ENCODE peak calls at places on chromosomes 13 and 19, in ten cellular contexts. H is heart left ventricle, B is fibroblast of villous mesenchyme, P is bronchial epithelial cell, R is neural crest cell, J is ovary, M is foreskin keratinocyte, D is progenitor cell of endocrine pancreas, V is activated B cell treated with CpG ODN at 0.5 μM for 24 hours, Q is BE2C. N is an unnamed sample.

GRCh38 chr13:27367570-27367969 is 56.8 kb upstream of the GTF3A start:
- DNase-seq in R (no peak), H (no peak), V (no peak), P (no peak), J (no peak), M (no peak), B (no peak), Q (no peak), D (no peak), N (no peak)

GRCh38 chr13:99231726-99232125 is 26.5 kb downstream of the GPR18 start:
- DNase-seq in Q (no peak), P (no peak), J (no peak), V (no peak), M (no peak), D (no peak), R (no peak), B (no peak), H (no peak), N (no peak)

GRCh38 chr13:26184791-26185250 is 37.3 kb downstream of the RNF6 start:
- DNase-seq in D (peak), B (peak), P (peak), V (peak), Q (peak), J (peak), M (peak), R (peak), H (peak), N (peak)

GRCh38 chr13:112468069-112468468 is 91.9 kb downstream of the SPACA7 start:
- DNase-seq in Q (no peak), H (no peak), J (no peak), V (no peak), B (no peak), D (no peak), R (no peak), M (no peak), P (no peak), N (no peak)

GRCh38 chr19:17681505-17682125 is 6.5 kb downstream of the UNC13A start:
- DNase-seq in P (no peak), B (peak), D (peak), R (peak), M (peak), Q (no peak), H (peak), J (peak), V (no peak), N (peak)

GRCh38 chr13:23022667-23023066 is 158.1 kb upstream of the SGCG start:
- DNase-seq in V (no peak), Q (no peak), H (no peak), J (no peak), M (no peak), B (no peak), D (no peak), R (no peak), P (no peak), N (no peak)

GRCh38 chr13:48235100-48235813 is 2.3 kb downstream of the ITM2B start:
- DNase-seq in J (no peak), P (peak), Q (peak), R (no peak), V (no peak), B (peak), M (peak), H (no peak), D (no peak), N (peak)

GRCh38 chr13:99926014-99926731 is 45.4 kb downstream of the ZIC5 start:
- DNase-seq in M (peak), D (no peak), J (no peak), R (no peak), Q (no peak), V (no peak), P (peak), H (no peak), B (peak), N (peak)

GRCh38 chr13:31045621-31046081 is 113.2 kb downstream of the TEX26 start:
- DNase-seq in R (no peak), H (peak), J (peak), V (no peak), D (no peak), Q (no peak), B (peak), P (peak), M (peak), N (peak)

GRCh38 chr13:89315287-89315686 is 1644.1 kb downstream of the SLITRK5 start:
- DNase-seq in D (no peak), P (no peak), V (no peak), B (no peak), H (no peak), J (no peak), R (no peak), M (no peak), Q (no peak), N (no peak)

GRCh38 chr13:86446311-86446710 is 647.1 kb upstream of the SLITRK6 start:
- DNase-seq in P (peak), B (no peak), R (no peak), H (no peak), J (no peak), D (no peak), Q (no peak), M (no peak), V (no peak), N (peak)

GRCh38 chr13:94119360-94119936 is 360.0 kb downstream of the DCT start:
- DNase-seq in R (no peak), H (no peak), J (no peak), V (no peak), P (no peak), M (no peak), D (peak), B (no peak), Q (no peak), N (no peak)

GRCh38 chr19:10390652-10391286 is 10.4 kb upstream of the TYK2 start:
- DNase-seq in R (peak), Q (peak), B (peak), P (peak), V (peak), M (peak), J (peak), D (peak), H (peak), N (peak)

GRCh38 chr19:29255006-29255405 is 42.1 kb upstream of the UQCRFS1 start:
- DNase-seq in Q (no peak), D (no peak), P (no peak), B (no peak), V (no peak), R (no peak), M (no peak), H (no peak), J (no peak), N (no peak)

GRCh38 chr13:37118002-37118401 is 12.5 kb upstream of the CSNK1A1L start:
- DNase-seq in R (no peak), D (no peak), J (no peak), V (no peak), Q (no peak), M (no peak), H (peak), B (no peak), P (no peak), N (no peak)

GRCh38 chr13:80742027-80742426 is 401.1 kb upstream of the SPRY2 start:
- DNase-seq in R (no peak), V (no peak), H (no peak), B (peak), P (peak), D (no peak), M (no peak), Q (no peak), J (no peak), N (no peak)

GRCh38 chr13:39123578-39123977 is 85.3 kb downstream of the NHLRC3 start:
- DNase-seq in D (no peak), B (no peak), P (no peak), J (no peak), Q (no peak), M (no peak), R (no peak), V (no peak), H (no peak), N (no peak)

GRCh38 chr19:4821265-4821664 is 10.2 kb downstream of the TICAM1 start:
- DNase-seq in M (no peak), H (no peak), R (no peak), Q (no peak), P (no peak), V (no peak), B (no peak), D (no peak), J (no peak), N (no peak)

GRCh38 chr13:50993908-50994307 is 84.3 kb downstream of the RNASEH2B start:
- DNase-seq in V (no peak), H (no peak), B (peak), R (no peak), M (no peak), Q (no peak), J (peak), P (no peak), D (no peak), N (peak)

GRCh38 chr13:93775507-93776108 is 549.0 kb downstream of the GPC6 start:
- DNase-seq in P (peak), B (peak), V (no peak), J (no peak), H (no peak), Q (no peak), D (no peak), M (no peak), R (no peak), N (peak)

GRCh38 chr13:114212096-114212495 is 22.6 kb upstream of the CDC16 start:
- DNase-seq in D (no peak), V (no peak), R (no peak), H (no peak), Q (no peak), P (peak), B (peak), M (no peak), J (no peak), N (no peak)

GRCh38 chr19:29562299-29563297 is 36.8 kb downstream of the VSTM2B start:
- DNase-seq in B (no peak), J (no peak), Q (no peak), V (no peak), M (no peak), H (no peak), P (no peak), D (no peak), R (no peak), N (no peak)

GRCh38 chr13:67023088-67023893 is 206.8 kb downstream of the PCDH9 start:
- DNase-seq in D (no peak), R (no peak), B (peak), J (no peak), V (no peak), Q (no peak), M (peak), H (no peak), P (peak), N (peak)

DNA sequence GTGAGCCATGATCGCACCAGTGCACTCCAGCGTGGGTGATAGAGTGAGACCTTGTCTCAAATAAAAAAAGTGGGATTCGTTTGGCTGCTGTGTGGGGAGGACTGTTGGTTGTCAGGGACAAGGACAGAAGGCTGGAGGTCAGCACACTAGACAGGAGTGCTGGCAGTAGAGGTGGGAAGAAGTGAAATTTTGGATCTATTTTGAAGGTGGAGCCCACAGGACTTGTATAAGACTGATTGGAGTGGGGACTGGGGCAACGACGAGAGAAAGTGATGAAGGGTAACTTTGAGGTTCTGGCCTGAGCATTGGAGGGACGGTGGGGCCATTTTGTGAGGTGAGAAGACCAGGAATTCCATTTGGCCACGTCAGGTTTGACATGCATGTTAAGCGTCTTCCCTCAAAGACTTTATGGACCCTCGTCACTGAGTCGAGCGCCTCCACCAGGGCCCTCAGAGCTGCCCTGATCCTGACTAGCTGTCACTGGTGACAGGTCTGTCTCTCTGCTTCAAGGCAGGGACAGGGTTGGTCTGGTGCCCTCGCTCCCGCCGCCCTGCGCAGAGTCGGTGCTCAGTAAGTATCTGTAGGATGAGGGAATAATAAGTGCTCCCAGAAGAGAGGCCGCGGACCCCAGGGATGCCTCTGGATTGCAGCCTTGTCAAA is 673 bp downstream of the CTU1 start:
- DNase-seq in P (no peak), R (no peak), J (no peak), V (no peak), H (no peak), Q (no peak), D (no peak), M (no peak), B (no peak), N (peak)
- TF ChIP-seq CTCF in P (peak), R (peak), J (no peak), V (no peak), H (no peak), Q (peak), D (no peak), M (no peak), B (no peak), N (no peak)

GRCh38 chr13:53266757-53267156 is 238.1 kb downstream of the OLFM4 start:
- DNase-seq in M (no peak), Q (no peak), P (no peak), J (no peak), R (no peak), B (no peak), V (no peak), H (no peak), D (no peak), N (no peak)
- TF ChIP-seq CTCF in M (no peak), Q (no peak), P (no peak), J (no peak), R (no peak), B (no peak), V (no peak), H (no peak), D (no peak), N (no peak)

DNA sequence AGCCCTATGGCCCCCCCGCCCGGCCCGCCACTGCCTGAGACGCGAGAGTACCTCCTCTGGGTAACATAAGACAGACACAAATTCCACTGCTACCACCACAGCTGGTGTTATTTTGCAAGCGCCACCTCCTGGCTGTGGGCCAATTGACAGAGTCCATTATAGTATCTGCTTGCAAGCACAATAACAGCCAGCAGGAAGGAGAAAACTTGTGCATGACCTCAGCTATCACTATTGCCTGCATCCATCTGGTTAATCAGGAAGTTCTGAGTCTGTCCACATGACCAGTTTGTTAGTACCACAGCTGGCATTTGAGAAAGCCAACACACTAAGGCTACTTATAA is 25.3 kb upstream of the OR10H2 start:
- DNase-seq in D (no peak), R (no peak), J (peak), P (peak), Q (peak), V (no peak), B (peak), H (peak), M (peak), N (peak)
- TF ChIP-seq CTCF in D (no peak), R (no peak), J (no peak), P (no peak), Q (peak), V (no peak), B (no peak), H (no peak), M (no peak), N (no peak)

GRCh38 chr19:44988896-44989563 is 12.2 kb upstream of the RELB start:
- DNase-seq in H (peak), D (peak), R (peak), M (peak), P (peak), V (peak), J (peak), Q (peak), B (peak), N (peak)
- TF ChIP-seq CTCF in H (peak), D (peak), R (peak), M (peak), P (peak), V (no peak), J (no peak), Q (peak), B (peak), N (peak)

GRCh38 chr13:111344471-111345191 is 24.2 kb downstream of the TEX29 start:
- DNase-seq in M (no peak), R (peak), J (no peak), Q (no peak), P (peak), B (peak), D (peak), H (no peak), V (no peak), N (peak)
- TF ChIP-seq CTCF in M (peak), R (no peak), J (no peak), Q (peak), P (peak), B (peak), D (peak), H (no peak), V (no peak), N (peak)

GRCh38 chr13:109790951-109791605 is 4.7 kb upstream of the IRS2 start:
- DNase-seq in H (no peak), D (no peak), R (peak), B (peak), P (peak), J (no peak), Q (peak), V (no peak), M (no peak), N (peak)
- TF ChIP-seq CTCF in H (peak), D (peak), R (peak), B (peak), P (peak), J (no peak), Q (peak), V (no peak), M (peak), N (peak)